ENCODE peak calls at places on chromosomes 12 and 14, in ten cellular contexts. Q, F, I, K, X, V, J, B, E and Y are unnamed samples.

GRCh38 chr12:121003650-121004049 is 12.6 kb downstream of the C12orf43 start:
- DNase-seq in Q (no peak), F (no peak), I (no peak), K (no peak), X (no peak), V (peak), J (no peak), B (peak), E (no peak), Y (peak)

GRCh38 chr12:496736-497135 is 37.0 kb downstream of the B4GALNT3 start:
- DNase-seq in Q (no peak), F (no peak), I (no peak), K (no peak), X (no peak), V (no peak), J (no peak), B (no peak), E (no peak), Y (no peak)

GRCh38 chr14:51147183-51147582 is 52.3 kb upstream of the TRIM9 start:
- DNase-seq in Q (peak), F (no peak), I (no peak), K (no peak), X (no peak), V (no peak), J (peak), B (no peak), E (no peak), Y (no peak)

GRCh38 chr12:118055144-118055557 is 5.8 kb downstream of the WSB2 start:
- DNase-seq in Q (peak), F (peak), I (peak), K (peak), X (peak), V (peak), J (no peak), B (peak), E (peak), Y (peak)

GRCh38 chr14:22419620-22420019 is 169.4 kb downstream of the DAD1 start:
- DNase-seq in Q (no peak), F (no peak), I (no peak), K (no peak), X (no peak), V (no peak), J (no peak), B (no peak), E (no peak), Y (no peak)

GRCh38 chr14:75274899-75275569 is 3.6 kb upstream of the FOS start:
- DNase-seq in Q (no peak), F (no peak), I (no peak), K (no peak), X (peak), V (peak), J (peak), B (no peak), E (peak), Y (peak)

GRCh38 chr12:19941096-19941495 is 427.2 kb upstream of the PDE3A start:
- DNase-seq in Q (no peak), F (no peak), I (no peak), K (no peak), X (no peak), V (no peak), J (no peak), B (no peak), E (no peak), Y (no peak)

GRCh38 chr14:53330441-53330840 is 177.3 kb upstream of the DDHD1 start:
- DNase-seq in Q (peak), F (no peak), I (no peak), K (no peak), X (no peak), V (no peak), J (no peak), B (no peak), E (no peak), Y (no peak)

GRCh38 chr14:75648066-75648838 is 12.4 kb downstream of the ERG28 start:
- DNase-seq in Q (peak), F (peak), I (no peak), K (no peak), X (peak), V (no peak), J (peak), B (peak), E (no peak), Y (no peak)

GRCh38 chr12:123397400-123397799 is 13.5 kb downstream of the KMT5A start:
- DNase-seq in Q (no peak), F (no peak), I (no peak), K (no peak), X (no peak), V (no peak), J (no peak), B (no peak), E (no peak), Y (no peak)

GRCh38 chr14:31265701-31266398 is 58.3 kb upstream of the HECTD1 start:
- DNase-seq in Q (peak), F (no peak), I (no peak), K (no peak), X (peak), V (no peak), J (peak), B (no peak), E (no peak), Y (no peak)

GRCh38 chr12:3122841-3123678 is 45.9 kb downstream of the TSPAN9 start:
- DNase-seq in Q (peak), F (peak), I (no peak), K (peak), X (peak), V (no peak), J (peak), B (no peak), E (no peak), Y (no peak)

GRCh38 chr12:25958254-25959068 is at the start of gene RASSF8:
- DNase-seq in Q (peak), F (peak), I (no peak), K (peak), X (peak), V (no peak), J (peak), B (peak), E (peak), Y (peak)

GRCh38 chr12:76247026-76247688 is 101.1 kb downstream of the BBS10 start:
- DNase-seq in Q (no peak), F (no peak), I (no peak), K (no peak), X (no peak), V (no peak), J (no peak), B (no peak), E (no peak), Y (no peak)

GRCh38 chr14:98889107-98889835 is 382.7 kb downstream of the BCL11B start:
- DNase-seq in Q (no peak), F (no peak), I (no peak), K (no peak), X (no peak), V (no peak), J (no peak), B (no peak), E (no peak), Y (no peak)

GRCh38 chr12:38142974-38143373 is 173.6 kb upstream of the ALG10B start:
- DNase-seq in Q (peak), F (peak), I (no peak), K (no peak), X (no peak), V (no peak), J (no peak), B (no peak), E (no peak), Y (no peak)

GRCh38 chr12:89390802-89391673 is 38.7 kb upstream of the DUSP6 start:
- DNase-seq in Q (peak), F (no peak), I (no peak), K (no peak), X (peak), V (no peak), J (peak), B (peak), E (no peak), Y (peak)

GRCh38 chr14:105084741-105085571 is 19.7 kb upstream of the GPR132 start:
- DNase-seq in Q (no peak), F (no peak), I (no peak), K (no peak), X (no peak), V (no peak), J (no peak), B (no peak), E (no peak), Y (no peak)

GRCh38 chr12:27493260-27493935 is 30.6 kb upstream of the PPFIBP1 start:
- DNase-seq in Q (peak), F (peak), I (no peak), K (no peak), X (peak), V (no peak), J (no peak), B (no peak), E (no peak), Y (no peak)

GRCh38 chr14:73251516-73252215 is 14.4 kb downstream of the PAPLN start:
- DNase-seq in Q (no peak), F (no peak), I (no peak), K (no peak), X (no peak), V (no peak), J (no peak), B (no peak), E (no peak), Y (no peak)

GRCh38 chr12:6832125-6832524 is 3.9 kb downstream of the P3H3 start:
- DNase-seq in Q (no peak), F (no peak), I (no peak), K (no peak), X (no peak), V (no peak), J (no peak), B (no peak), E (no peak), Y (no peak)

GRCh38 chr12:65637774-65638173 is 186.5 kb upstream of the HMGA2 start:
- DNase-seq in Q (peak), F (no peak), I (no peak), K (no peak), X (peak), V (no peak), J (no peak), B (no peak), E (no peak), Y (no peak)

GRCh38 chr12:11958216-11959091 is 112.3 kb upstream of the BCL2L14 start:
- DNase-seq in Q (peak), F (no peak), I (no peak), K (peak), X (peak), V (no peak), J (peak), B (peak), E (peak), Y (peak)

GRCh38 chr12:90226211-90226610 is 517.6 kb upstream of the ATP2B1 start:
- DNase-seq in Q (no peak), F (no peak), I (no peak), K (no peak), X (no peak), V (no peak), J (no peak), B (no peak), E (no peak), Y (no peak)

GRCh38 chr12:53236443-53237111 is 4.6 kb upstream of the RARG start:
- DNase-seq in Q (no peak), F (no peak), I (no peak), K (no peak), X (no peak), V (no peak), J (no peak), B (no peak), E (no peak), Y (no peak)

GRCh38 chr14:38078393-38078792 is 129.3 kb upstream of the SSTR1 start:
- DNase-seq in Q (peak), F (no peak), I (no peak), K (peak), X (no peak), V (no peak), J (no peak), B (no peak), E (no peak), Y (no peak)

GRCh38 chr14:98077176-98077575 is 1194.8 kb downstream of the BCL11B start:
- DNase-seq in Q (no peak), F (no peak), I (no peak), K (no peak), X (no peak), V (no peak), J (no peak), B (no peak), E (no peak), Y (no peak)

GRCh38 chr14:61385002-61385685 is 63.8 kb downstream of the PRKCH start:
- DNase-seq in Q (no peak), F (no peak), I (no peak), K (no peak), X (no peak), V (no peak), J (no peak), B (no peak), E (no peak), Y (no peak)

GRCh38 chr14:33737446-33737845 is 213.4 kb downstream of the EGLN3 start:
- DNase-seq in Q (peak), F (no peak), I (no peak), K (no peak), X (no peak), V (no peak), J (peak), B (no peak), E (no peak), Y (no peak)

GRCh38 chr14:102817942-102818940 is 41.0 kb downstream of the TRAF3 start:
- DNase-seq in Q (no peak), F (no peak), I (no peak), K (no peak), X (peak), V (no peak), J (peak), B (no peak), E (no peak), Y (no peak)

GRCh38 chr12:75660107-75660530 is 148.7 kb upstream of the KRR1 start:
- DNase-seq in Q (peak), F (no peak), I (no peak), K (no peak), X (peak), V (no peak), J (peak), B (peak), E (no peak), Y (no peak)

GRCh38 chr14:99284254-99285004 is 12.4 kb upstream of the BCL11B start:
- DNase-seq in Q (no peak), F (no peak), I (no peak), K (no peak), X (no peak), V (no peak), J (no peak), B (no peak), E (no peak), Y (no peak)

GRCh38 chr14:23056257-23056955 is 914 bp downstream of the CDH24 start:
- DNase-seq in Q (peak), F (peak), I (peak), K (no peak), X (peak), V (no peak), J (peak), B (peak), E (peak), Y (peak)

GRCh38 chr12:25364529-25365339 is 114.0 kb upstream of the KRAS start:
- DNase-seq in Q (no peak), F (no peak), I (no peak), K (no peak), X (no peak), V (no peak), J (no peak), B (no peak), E (peak), Y (no peak)

GRCh38 chr12:47824198-47824597 is 4.5 kb upstream of the HDAC7 start:
- DNase-seq in Q (no peak), F (no peak), I (no peak), K (no peak), X (no peak), V (no peak), J (no peak), B (no peak), E (no peak), Y (no peak)

GRCh38 chr14:68978550-68978911 is 571 bp downstream of the ACTN1 start:
- DNase-seq in Q (peak), F (peak), I (no peak), K (peak), X (no peak), V (no peak), J (peak), B (peak), E (peak), Y (peak)